ENCODE peak calls at places on chromosome 19, in seven cellular contexts. B is ascending aorta, A is thoracic aorta, I is BE2C, X is hepatocyte, J is sigmoid colon, R is K562. S is an unnamed sample. For H3K9me3 and H3K36me3, the result is how much of the 10 kb centered on the place peaks cover.

GRCh38 chr19:4937060-4937459 is 27.8 kb downstream of the UHRF1 start:
- DNase-seq in B (no peak), R (no peak), X (no peak), A (no peak), I (no peak), J (no peak), S (no peak)

GRCh38 chr19:37218592-37218935 is 550 bp downstream of the ZNF383 start:
- DNase-seq in X (no peak), B (no peak), R (no peak), A (no peak), I (no peak), J (no peak), S (no peak)

GRCh38 chr19:37975071-37975470 is 68.1 kb downstream of the SIPA1L3 start:
- DNase-seq in I (no peak), R (no peak), A (no peak), B (no peak), J (peak), X (no peak), S (no peak)

GRCh38 chr19:422213-422916 is 13.4 kb upstream of the C2CD4C start:
- DNase-seq in R (no peak), J (no peak), B (no peak), I (no peak), X (no peak), A (no peak), S (no peak)

GRCh38 chr19:6868341-6868740 is 19.0 kb upstream of the ADGRE1 start:
- DNase-seq in X (no peak), R (no peak), B (no peak), A (no peak), I (no peak), J (no peak), S (no peak)

GRCh38 chr19:5397804-5398692 is 57.2 kb upstream of the ZNRF4 start:
- DNase-seq in X (peak), A (no peak), J (no peak), R (peak), B (no peak), I (peak), S (peak)

GRCh38 chr19:4077800-4078683 is 11.3 kb upstream of the ZBTB7A start:
- DNase-seq in B (no peak), J (peak), R (peak), I (no peak), X (peak), A (no peak), S (no peak)

GRCh38 chr19:41339936-41340335 is 13.8 kb downstream of the TGFB1 start:
- DNase-seq in X (no peak), A (no peak), I (no peak), R (no peak), B (no peak), J (no peak), S (no peak)

GRCh38 chr19:11948646-11949045 is 16.2 kb upstream of the ZNF763 start:
- DNase-seq in I (no peak), B (no peak), J (no peak), R (no peak), A (no peak), X (no peak), S (no peak)
- H3K9me3 ChIP-seq in I (under half), B (half or more), J (under half), R (half or more), A (half or more), X (half or more), S (half or more)

GRCh38 chr19:50720921-50721291 is 1.3 kb upstream of the SHANK1 start:
- DNase-seq in B (no peak), A (no peak), R (no peak), J (no peak), X (no peak), I (no peak), S (no peak)

GRCh38 chr19:50720181-50720920 is 749 bp upstream of the SHANK1 start:
- DNase-seq in I (no peak), A (no peak), B (no peak), X (no peak), J (no peak), R (no peak), S (no peak)

GRCh38 chr19:50719119-50719435 is 525 bp downstream of the SHANK1 start:
- DNase-seq in R (no peak), A (no peak), X (no peak), I (no peak), J (no peak), B (no peak), S (no peak)

GRCh38 chr19:50718255-50719118 is 1.1 kb downstream of the SHANK1 start:
- DNase-seq in I (no peak), R (no peak), J (no peak), B (no peak), A (no peak), X (no peak), S (no peak)

GRCh38 chr19:50719566-50719965 is at the start of gene SHANK1:
- DNase-seq in J (no peak), X (no peak), A (no peak), B (no peak), I (no peak), R (peak), S (peak)
- H3K4me3 ChIP-seq in J (peak), X (peak), A (peak), B (peak), I (no peak), R (no peak), S (peak)

GRCh38 chr19:2199215-2199614 is 35.5 kb downstream of the DOT1L start:
- DNase-seq in R (peak), I (peak), J (no peak), B (no peak), A (no peak), X (no peak), S (peak)
- H3K36me3 ChIP-seq in R (half or more), I (half or more), J (under half), B (half or more), A (under half), X (under half), S (under half)

GRCh38 chr19:52112624-52113023 is 17.1 kb upstream of the ZNF841 start:
- DNase-seq in I (no peak), R (no peak), X (no peak), A (no peak), B (no peak), J (no peak), S (no peak)

GRCh38 chr19:52120286-52120685 is 19.5 kb downstream of the ZNF616 start:
- DNase-seq in I (no peak), X (no peak), R (no peak), J (no peak), B (no peak), A (no peak), S (no peak)

GRCh38 chr19:52110780-52111179 is 15.2 kb upstream of the ZNF841 start:
- DNase-seq in J (no peak), I (no peak), A (no peak), X (no peak), R (no peak), B (no peak), S (no peak)

GRCh38 chr19:52115526-52116053 is 20.0 kb upstream of the ZNF841 start:
- DNase-seq in J (no peak), X (no peak), R (no peak), B (no peak), A (no peak), I (no peak), S (no peak)

DNA sequence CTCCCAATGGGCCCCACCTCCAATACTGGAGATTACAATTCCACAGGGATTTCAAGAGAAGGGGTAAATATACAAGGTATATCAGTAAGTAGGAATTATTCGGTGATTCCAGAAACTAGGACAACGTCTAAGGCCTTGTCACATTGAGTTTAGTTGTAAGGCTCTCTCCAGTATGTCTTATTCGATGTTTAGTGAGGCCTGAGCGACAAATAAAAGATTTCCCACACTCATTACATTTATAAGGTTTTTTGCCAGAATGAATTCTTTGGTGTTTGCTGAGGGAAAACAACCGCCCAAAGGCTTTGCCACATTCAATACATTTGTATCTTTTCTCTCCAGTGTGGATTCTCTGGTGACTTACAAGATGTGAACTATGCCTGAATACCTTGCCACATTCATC is 19.1 kb upstream of the ZNF841 start:
- DNase-seq in J (no peak), R (no peak), A (no peak), I (no peak), X (no peak), B (no peak), S (no peak)
- H3K9me3 ChIP-seq in J (half or more), R (half or more), A (half or more), I (under half), X (half or more), B (half or more), S (half or more)

DNA sequence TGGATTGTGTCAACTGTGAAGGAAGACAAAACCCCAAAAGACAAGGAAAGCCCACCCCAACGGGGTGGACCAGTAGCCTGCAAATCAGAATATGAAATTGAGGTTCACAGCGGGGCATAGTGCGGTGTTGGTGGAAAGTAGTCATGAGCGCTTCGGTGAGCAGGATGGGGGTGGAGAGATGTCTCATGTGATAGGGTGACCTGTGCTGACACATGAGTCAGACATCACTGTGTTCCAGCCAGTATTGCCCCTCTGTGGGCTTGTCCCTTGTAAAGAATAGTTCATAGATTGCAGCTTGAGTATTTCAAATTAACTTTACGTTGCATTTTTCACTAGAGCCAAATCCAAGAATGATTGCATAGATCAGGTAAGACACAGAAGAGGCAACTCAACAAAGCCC is 7.3 kb downstream of the ZNF69 start:
- DNase-seq in R (no peak), J (no peak), I (no peak), A (no peak), B (no peak), X (no peak), S (no peak)
- H3K4me3 ChIP-seq in R (no peak), J (no peak), I (no peak), A (no peak), B (no peak), X (no peak), S (no peak)

GRCh38 chr19:11028146-11028545 is 61.1 kb upstream of the LDLR start:
- DNase-seq in I (no peak), B (no peak), X (no peak), J (no peak), R (no peak), A (no peak), S (no peak)

GRCh38 chr19:11025997-11026396 is 63.3 kb upstream of the LDLR start:
- DNase-seq in J (no peak), X (no peak), R (no peak), B (no peak), A (no peak), I (no peak), S (no peak)

GRCh38 chr19:11025445-11025844 is 63.8 kb upstream of the LDLR start:
- DNase-seq in I (no peak), J (no peak), A (no peak), R (no peak), X (no peak), B (no peak), S (no peak)

GRCh38 chr19:11025006-11025405 is 64.2 kb downstream of the SMARCA4 start:
- DNase-seq in B (no peak), J (no peak), R (no peak), I (no peak), X (no peak), A (no peak), S (no peak)

GRCh38 chr19:11027381-11027780 is 61.9 kb upstream of the LDLR start:
- DNase-seq in R (no peak), J (no peak), X (no peak), A (no peak), B (no peak), I (no peak), S (no peak)
- H3K36me3 ChIP-seq in R (half or more), J (half or more), X (under half), A (half or more), B (half or more), I (half or more), S (half or more)